ENCODE peak calls at places on chromosome 18, in five cellular contexts. U is mucosa of descending colon, K is AG09309, S is brain microvascular endothelial cell, T is cardiac muscle cell. R is an unnamed sample.

GRCh38 chr18:78292602-78293001 is 687.0 kb upstream of the SALL3 start:
- DNase-seq in U (no peak), T (no peak), K (no peak), S (no peak), R (no peak)

GRCh38 chr18:54528942-54529376 is 62.1 kb upstream of the DYNAP start:
- DNase-seq in S (no peak), T (no peak), U (no peak), K (no peak), R (no peak)

GRCh38 chr18:56305583-56305982 is 332.8 kb downstream of the TXNL1 start:
- DNase-seq in U (no peak), T (no peak), S (no peak), K (no peak), R (no peak)

GRCh38 chr18:1528447-1528846 is 623.8 kb downstream of the ADCYAP1 start:
- DNase-seq in U (no peak), T (no peak), S (no peak), K (no peak), R (no peak)

GRCh38 chr18:77059294-77059916 is 73.2 kb downstream of the MBP start:
- DNase-seq in T (peak; percentile 50), K (no peak), S (peak; percentile 91), U (no peak), R (peak; percentile 29)

GRCh38 chr18:76819411-76820136 is 2.8 kb upstream of the ZNF236 start:
- DNase-seq in S (no peak), U (no peak), T (no peak), K (no peak), R (no peak)

GRCh38 chr18:7023581-7023980 is 94.0 kb downstream of the LAMA1 start:
- DNase-seq in S (no peak), T (no peak), U (no peak), K (no peak), R (no peak)

GRCh38 chr18:48441405-48441881 is 32.3 kb upstream of the ZBTB7C start:
- DNase-seq in K (no peak), S (no peak), U (no peak), T (peak; percentile 28), R (peak; percentile 66)

GRCh38 chr18:7626175-7626921 is 59.2 kb downstream of the PTPRM start:
- DNase-seq in T (no peak), S (no peak), U (no peak), K (no peak), R (no peak)

GRCh38 chr18:63505566-63506335 is 29.0 kb downstream of the SERPINB5 start:
- DNase-seq in K (no peak), T (peak; percentile 23), S (peak; percentile 29), U (no peak), R (no peak)

GRCh38 chr18:25349926-25350560 is 1.9 kb downstream of the ZNF521 start:
- DNase-seq in K (no peak), T (peak; percentile 52), S (no peak), U (no peak), R (no peak)

GRCh38 chr18:7116001-7116831 is 1.4 kb downstream of the LAMA1 start:
- DNase-seq in U (no peak), S (peak; percentile 22), T (peak; percentile 60), K (no peak), R (no peak)

GRCh38 chr18:54296017-54296416 is 26.7 kb downstream of the POLI start:
- DNase-seq in K (no peak), S (no peak), T (peak; percentile 49), U (no peak), R (no peak)

GRCh38 chr18:24968233-24968775 is 383.7 kb downstream of the ZNF521 start:
- DNase-seq in S (no peak), U (no peak), T (no peak), K (peak; percentile 52), R (no peak)

GRCh38 chr18:50956116-50956515 is 11.7 kb upstream of the ELAC1 start:
- DNase-seq in U (no peak), S (no peak), T (no peak), K (no peak), R (no peak)

GRCh38 chr18:50953822-50954221 is 14.0 kb upstream of the ELAC1 start:
- DNase-seq in T (no peak), K (no peak), U (no peak), S (no peak), R (no peak)

GRCh38 chr18:50950626-50951025 is 17.2 kb upstream of the ELAC1 start:
- DNase-seq in K (no peak), S (no peak), U (no peak), T (no peak), R (no peak)

DNA sequence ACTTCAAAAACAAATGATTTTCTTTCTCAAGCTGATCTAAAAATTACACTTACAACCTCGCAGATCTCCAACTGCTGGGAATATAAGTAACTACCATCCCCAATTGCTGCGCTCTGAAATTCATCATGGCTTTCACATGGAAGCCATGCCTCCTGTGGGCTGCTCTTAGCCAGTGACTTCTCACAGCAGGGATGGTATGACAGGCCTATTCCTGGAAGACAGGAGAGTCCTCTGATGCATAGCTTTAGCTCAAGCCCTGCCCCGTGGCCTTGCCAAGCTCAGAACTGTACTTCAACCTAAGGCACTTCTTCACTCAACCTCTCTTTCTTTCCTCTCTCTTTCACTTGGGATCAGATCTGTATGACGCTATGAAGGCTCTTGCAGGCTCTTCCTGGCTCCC is 12.6 kb upstream of the ELAC1 start:
- DNase-seq in K (no peak), T (no peak), S (no peak), U (no peak), R (no peak)
- H3K4me3 ChIP-seq in K (no peak overlapping the region), T (no peak overlapping the region), S (no peak overlapping the region), U (no peak overlapping the region), R (no peak overlapping the region)

DNA sequence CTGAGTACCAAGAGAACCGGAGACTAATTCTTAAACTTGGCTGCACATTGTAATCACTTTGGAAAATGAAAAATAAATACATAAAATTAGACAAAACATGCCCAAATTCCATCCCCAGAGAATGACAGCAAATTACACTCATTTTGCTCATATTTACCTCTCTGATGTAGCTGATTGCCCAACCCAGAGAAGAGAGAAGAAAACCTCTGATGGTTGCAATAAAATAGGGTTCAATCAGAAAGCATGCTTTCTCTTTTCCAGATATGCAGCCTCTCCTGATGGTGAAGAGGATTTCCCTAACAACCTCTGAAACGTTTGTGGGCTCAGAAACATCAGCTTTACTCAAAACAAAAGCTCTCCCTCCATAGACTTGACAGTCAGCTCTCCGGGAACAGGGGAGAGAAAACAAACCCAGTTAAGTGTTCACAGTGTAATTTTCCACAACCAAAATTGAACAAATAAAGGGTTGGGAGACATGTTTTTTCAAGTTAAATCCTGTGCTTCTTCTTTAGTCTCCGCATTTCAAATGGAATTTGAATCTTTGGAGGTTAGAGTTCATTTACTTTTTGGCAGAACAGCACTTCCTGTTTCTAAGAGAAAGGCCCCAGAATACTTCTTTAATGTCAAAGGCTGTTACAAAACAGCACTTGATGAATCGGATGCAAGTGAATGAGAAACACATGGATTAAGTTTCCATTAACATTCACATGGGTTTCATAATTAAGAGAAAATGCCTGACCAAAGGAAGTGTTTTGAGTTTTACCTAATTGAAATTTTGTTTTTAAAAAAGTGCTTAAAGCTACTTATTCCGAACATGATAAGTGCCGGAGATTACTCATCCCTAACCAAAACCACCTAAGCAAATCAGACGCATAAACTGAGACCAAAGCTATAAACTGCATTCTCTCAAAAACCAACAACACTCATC is 570.1 kb upstream of the SYT4 start:
- DNase-seq in U (no peak), T (no peak), S (peak; percentile 5), K (peak; percentile 58), R (no peak)
- H3K4me3 ChIP-seq in U (no peak overlapping the region), T (no peak overlapping the region), S (no peak overlapping the region), K (no peak overlapping the region), R (no peak overlapping the region)

DNA sequence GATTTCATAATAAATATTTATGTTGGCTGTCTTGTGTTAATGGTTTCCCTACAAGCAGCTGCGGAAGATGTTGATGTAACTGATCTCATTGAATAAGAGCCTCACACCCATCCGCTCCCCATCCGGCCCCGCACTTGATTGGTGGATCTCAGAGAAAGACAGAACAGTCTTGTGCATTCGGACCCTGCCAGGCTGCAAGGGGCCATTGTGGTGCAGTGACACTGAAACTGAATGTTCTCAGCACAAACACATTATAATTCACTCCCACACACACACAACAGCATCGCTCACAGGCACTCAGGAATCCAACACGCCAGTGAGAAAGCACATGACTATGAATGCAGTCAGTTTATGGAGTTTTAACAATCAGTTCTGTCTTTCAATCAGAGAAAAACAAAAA is 47.8 kb downstream of the PRELID3A start:
- DNase-seq in U (no peak), T (no peak), K (no peak), S (peak; percentile 42), R (no peak)
- H3K4me3 ChIP-seq in U (no peak overlapping the region), T (no peak overlapping the region), K (no peak overlapping the region), S (no peak overlapping the region), R (no peak overlapping the region)

GRCh38 chr18:31687016-31687415 is 2.6 kb upstream of the B4GALT6 start:
- DNase-seq in S (no peak), K (no peak), U (no peak), T (no peak), R (no peak)

GRCh38 chr18:31687529-31687928 is 3.1 kb upstream of the B4GALT6 start:
- DNase-seq in K (no peak), S (no peak), U (no peak), T (no peak), R (no peak)

GRCh38 chr18:31685097-31686082 is 1.0 kb upstream of the B4GALT6 start:
- DNase-seq in S (peak; percentile 16), K (no peak), U (peak; percentile 88), T (peak; percentile 91), R (peak; percentile 73)

GRCh38 chr18:31688601-31689000 is 4.2 kb upstream of the B4GALT6 start:
- DNase-seq in K (no peak), U (no peak), S (no peak), T (no peak), R (no peak)

GRCh38 chr18:31686572-31686971 is 2.2 kb upstream of the B4GALT6 start:
- DNase-seq in U (no peak), T (no peak), K (no peak), S (no peak), R (no peak)
- H3K4me3 ChIP-seq in U (no peak overlapping the region), T (no peak overlapping the region), K (no peak overlapping the region), S (no peak overlapping the region), R (no peak overlapping the region)

GRCh38 chr18:61797691-61798590 is 94.9 kb downstream of the RNF152 start:
- DNase-seq in S (no peak), T (no peak), U (no peak), K (no peak), R (no peak)

GRCh38 chr18:61803393-61803792 is 89.4 kb downstream of the RNF152 start:
- DNase-seq in T (no peak), S (no peak), K (no peak), U (no peak), R (no peak)
- H3K4me3 ChIP-seq in T (no peak overlapping the region), S (no peak overlapping the region), K (no peak overlapping the region), U (no peak overlapping the region), R (no peak overlapping the region)

GRCh38 chr18:23574611-23575308 is 11.5 kb downstream of the NPC1 start:
- DNase-seq in K (no peak), S (no peak), T (peak; percentile 48), U (no peak), R (no peak)
- H3K4me3 ChIP-seq in K (no peak overlapping the region), S (no peak overlapping the region), T (no peak overlapping the region), U (no peak overlapping the region), R (no peak overlapping the region)

GRCh38 chr18:22172594-22173049 is 3.2 kb downstream of the GATA6 start:
- DNase-seq in S (no peak), T (peak; percentile 37), K (no peak), U (no peak), R (no peak)
- H3K4me3 ChIP-seq in S (peak overlapping the region; percentile 86), T (peak overlapping the region; percentile 94), K (peak overlapping the region; percentile 94), U (peak overlapping the region; percentile 90), R (peak overlapping the region; percentile 45)

DNA sequence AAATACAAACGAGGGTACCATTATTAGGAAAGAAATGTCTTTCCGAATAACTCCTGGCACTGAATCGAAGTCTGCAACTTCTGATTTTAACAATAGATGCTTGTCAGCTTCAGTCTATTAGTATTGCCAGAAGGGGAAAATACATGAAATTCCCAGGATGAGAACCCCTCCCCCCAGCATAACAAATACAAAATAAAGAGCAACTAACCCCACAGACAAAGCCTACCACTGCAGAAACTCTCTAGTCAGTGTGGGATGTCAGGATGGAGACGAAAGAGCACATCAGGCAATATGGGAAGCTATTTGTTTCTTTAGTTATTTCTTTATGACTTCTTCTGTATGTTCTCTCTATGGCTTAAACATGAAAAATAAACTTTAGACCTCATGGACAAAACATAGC is 365.0 kb upstream of the CDH2 start:
- DNase-seq in S (no peak), U (no peak), T (no peak), K (no peak), R (no peak)
- H3K4me3 ChIP-seq in S (no peak overlapping the region), U (no peak overlapping the region), T (no peak overlapping the region), K (no peak overlapping the region), R (no peak overlapping the region)

R was measured in MG63.